ENCODE peak calls at places on chromosomes 6 and 20, in ten cellular contexts. Q, U, V, D, J, K, M, C, A and F are unnamed samples.

GRCh38 chr6:31158863-31159855 is 770 bp downstream of the TCF19 start:
- DNase-seq in D (no peak), J (no peak), U (no peak), M (peak; percentile 51), Q (peak; percentile 49), V (no peak), A (no peak), C (no peak), K (peak; percentile 24), F (peak; percentile 47)

GRCh38 chr6:159121387-159121955 is 47.7 kb upstream of the FNDC1 start:
- DNase-seq in C (no peak), V (no peak), Q (no peak), M (no peak), J (no peak), A (no peak), D (no peak), U (no peak), K (no peak), F (no peak)

GRCh38 chr20:44720617-44720993 is 5.4 kb downstream of the CCN5 start:
- DNase-seq in Q (peak; percentile 93), A (no peak), J (no peak), D (peak; percentile 48), M (peak; percentile 62), V (no peak), K (peak; percentile 71), U (no peak), C (no peak), F (no peak)

GRCh38 chr20:56171087-56172012 is 77.2 kb upstream of the MC3R start:
- DNase-seq in M (peak; percentile 61), K (no peak), A (no peak), C (no peak), D (no peak), V (no peak), Q (peak; percentile 41), J (no peak), U (peak; percentile 36), F (no peak)

GRCh38 chr20:32560482-32560988 is 24.6 kb downstream of the NOL4L start:
- DNase-seq in U (no peak), Q (no peak), K (no peak), V (no peak), D (no peak), C (no peak), A (no peak), M (no peak), J (no peak), F (no peak)

GRCh38 chr6:168865-169455 is 123.3 kb upstream of the DUSP22 start:
- DNase-seq in M (peak; percentile 42), A (peak; percentile 4), D (peak; percentile 38), U (peak; percentile 61), C (no peak), K (peak; percentile 62), J (no peak), Q (peak; percentile 54), V (no peak), F (peak; percentile 43)

GRCh38 chr20:33649201-33649631 is 12.9 kb upstream of the C20orf144 start:
- DNase-seq in Q (no peak), D (no peak), J (no peak), M (peak; percentile 87), A (no peak), V (no peak), K (peak; percentile 33), C (no peak), U (no peak), F (no peak)

GRCh38 chr20:2283706-2284423 is 11.9 kb upstream of the TGM3 start:
- DNase-seq in Q (peak; percentile 46), J (peak; percentile 29), M (no peak), K (no peak), U (peak; percentile 1), A (no peak), D (no peak), V (no peak), C (no peak), F (no peak)

GRCh38 chr6:138577151-138577915 is 78.0 kb upstream of the NHSL1 start:
- DNase-seq in D (no peak), U (no peak), K (no peak), J (no peak), Q (no peak), V (no peak), A (no peak), C (no peak), M (no peak), F (peak; percentile 30)

GRCh38 chr6:38522322-38522721 is 117.4 kb downstream of the BTBD9 start:
- DNase-seq in D (no peak), Q (no peak), V (no peak), J (no peak), M (no peak), A (no peak), U (no peak), K (peak; percentile 86), C (peak; percentile 70), F (no peak)

GRCh38 chr6:41489284-41489851 is 56.8 kb upstream of the FOXP4 start:
- DNase-seq in D (no peak), V (no peak), Q (no peak), J (no peak), U (no peak), C (no peak), A (no peak), K (peak; percentile 77), M (peak; percentile 87), F (no peak)

GRCh38 chr6:142275146-142276006 is 26.4 kb upstream of the ADGRG6 start:
- DNase-seq in D (no peak), A (no peak), J (no peak), Q (peak; percentile 20), U (no peak), M (no peak), K (no peak), V (no peak), C (peak; percentile 26), F (no peak)

GRCh38 chr6:47665112-47665511 is 33.3 kb upstream of the ADGRF4 start:
- DNase-seq in D (peak; percentile 31), C (no peak), V (no peak), J (no peak), K (no peak), Q (peak; percentile 88), U (no peak), A (no peak), M (no peak), F (no peak)

GRCh38 chr20:15476781-15477180 is 1096.5 kb downstream of the KIF16B start:
- DNase-seq in Q (no peak), V (no peak), J (no peak), M (no peak), K (no peak), A (no peak), C (no peak), U (no peak), D (no peak), F (no peak)

GRCh38 chr20:15487030-15487429 is 1086.2 kb downstream of the KIF16B start:
- DNase-seq in D (no peak), C (no peak), K (no peak), A (no peak), U (no peak), Q (no peak), J (no peak), V (no peak), M (no peak), F (no peak)

GRCh38 chr20:15487682-15488081 is 1085.6 kb downstream of the KIF16B start:
- DNase-seq in U (no peak), V (no peak), M (no peak), D (no peak), A (no peak), C (no peak), K (no peak), Q (no peak), J (no peak), F (no peak)

GRCh38 chr20:15482525-15482924 is 1090.7 kb downstream of the KIF16B start:
- DNase-seq in V (no peak), C (no peak), M (no peak), Q (no peak), A (no peak), K (no peak), J (no peak), U (no peak), D (no peak), F (no peak)
- TF ChIP-seq CTCF in V (no peak), C (peak; percentile 3), M (peak; percentile 23), Q (no peak), A (no peak), K (no peak), J (no peak), U (no peak), D (no peak), F (no peak)

DNA sequence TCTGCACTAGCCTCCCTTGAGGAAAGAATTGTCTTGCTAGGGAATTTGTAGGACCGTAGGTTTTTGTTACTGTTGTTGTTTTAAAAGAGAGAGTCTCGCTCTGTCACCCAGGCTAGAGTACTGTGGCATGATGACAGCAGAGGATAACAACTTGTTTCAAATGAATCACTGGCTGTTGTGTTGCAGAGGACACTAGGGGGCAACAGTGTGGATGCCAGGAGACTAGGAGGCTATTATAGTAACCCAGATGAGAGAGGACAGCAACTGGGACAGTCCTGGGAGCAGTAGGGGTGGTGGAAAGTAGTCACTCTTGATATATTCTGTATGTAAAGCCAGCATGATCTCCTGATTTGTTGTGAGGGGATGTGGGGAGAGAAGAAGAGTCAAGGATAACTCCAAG is 41.8 kb upstream of the LAMA4 start:
- DNase-seq in C (no peak), J (no peak), Q (peak; percentile 11), M (no peak), V (peak; percentile 39), D (peak; percentile 27), A (no peak), U (peak; percentile 35), K (peak; percentile 76), F (no peak)
- TF ChIP-seq CTCF in C (peak; percentile 59), J (no peak), Q (no peak), M (peak; percentile 67), V (no peak), D (peak; percentile 71), A (peak; percentile 53), U (peak; percentile 50), K (peak; percentile 74), F (peak; percentile 45)

DNA sequence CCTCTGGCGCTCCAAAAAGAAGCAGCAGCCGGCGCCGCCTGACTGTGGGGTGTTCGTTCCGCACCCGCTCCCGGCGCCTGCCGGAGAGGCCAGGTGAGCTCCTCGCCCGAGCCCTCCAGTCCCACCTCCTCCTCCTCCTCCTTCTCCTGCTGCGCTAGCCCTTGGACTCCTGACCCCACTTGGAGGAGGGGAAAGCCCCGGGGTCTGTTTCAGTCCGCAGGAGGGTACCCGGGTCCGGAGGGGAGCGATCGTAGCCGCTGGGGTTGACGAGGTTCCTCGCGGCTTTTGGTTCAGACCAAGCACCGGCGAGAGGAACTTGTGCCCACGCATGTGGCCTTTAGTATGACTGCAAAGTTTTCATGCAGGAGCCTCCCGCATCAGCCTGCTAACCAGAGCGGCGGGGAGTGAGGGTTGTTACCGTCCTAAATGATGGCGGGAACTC is 493 bp downstream of the CRYBG1 start:
- DNase-seq in K (no peak), U (peak; percentile 63), V (peak; percentile 28), M (peak; percentile 45), J (peak; percentile 23), C (no peak), D (no peak), A (no peak), Q (peak; percentile 34), F (peak; percentile 65)
- TF ChIP-seq CTCF in K (no peak), U (no peak), V (no peak), M (no peak), J (no peak), C (no peak), D (no peak), A (no peak), Q (no peak), F (no peak)

DNA sequence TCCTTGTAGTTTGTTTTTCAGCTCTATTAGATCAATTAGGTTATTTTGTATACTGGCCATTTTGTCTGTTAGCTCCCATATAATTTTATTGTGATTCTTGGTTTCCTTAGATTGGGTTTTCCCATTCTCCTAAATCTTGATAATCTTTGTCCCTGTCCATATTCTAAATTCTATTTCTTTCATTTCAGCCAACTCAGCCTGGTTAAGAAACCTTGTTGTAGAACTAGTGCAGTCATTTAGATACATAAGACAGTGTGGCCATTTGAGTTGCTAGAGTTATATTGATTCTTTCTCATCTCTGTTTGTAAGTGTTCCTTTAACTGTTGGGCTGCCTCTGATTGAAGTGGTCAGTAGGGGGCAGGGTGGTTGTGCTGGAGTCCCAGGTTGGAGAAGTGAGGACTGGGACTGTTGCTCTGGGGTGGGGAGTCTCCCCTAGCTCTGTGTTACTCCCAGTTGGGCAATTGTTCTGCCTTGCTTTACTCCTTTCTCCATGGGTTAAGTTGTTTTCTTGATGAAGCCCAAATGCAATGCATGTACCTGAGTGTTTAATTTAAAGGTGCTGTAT is 98.8 kb upstream of the NRN1 start:
- DNase-seq in C (no peak), U (peak; percentile 51), D (peak; percentile 2), M (no peak), J (no peak), K (no peak), Q (no peak), V (peak; percentile 43), A (no peak), F (no peak)
- TF ChIP-seq CTCF in C (no peak), U (peak; percentile 36), D (peak; percentile 46), M (no peak), J (no peak), K (peak; percentile 3), Q (no peak), V (peak; percentile 47), A (no peak), F (peak; percentile 37)